ENCODE peak calls at places on chromosomes 4 and X, in four cellular contexts. R is GM06990, E is testis, D is GM23248. C is an unnamed sample. For H3K36me3, the result is how much of the 10 kb centered on the place peaks cover.

GRCh38 chr4:185811509-185812364 is at the start of gene SORBS2:
- DNase-seq in R (peak), E (peak), D (peak), C (peak)

GRCh38 chr4:48247142-48247877 is 22.3 kb downstream of the TEC start:
- DNase-seq in R (peak), E (no peak), D (peak), C (no peak)

GRCh38 chr4:139740531-139741041 is 75.0 kb downstream of the MGST2 start:
- DNase-seq in R (no peak), E (peak), D (peak), C (peak)

GRCh38 chr4:57053508-57053907 is 56.7 kb downstream of the IGFBP7 start:
- DNase-seq in R (no peak), E (no peak), D (peak), C (no peak)

GRCh38 chr4:65954416-65954815 is 284.1 kb upstream of the EPHA5 start:
- DNase-seq in R (no peak), E (no peak), D (no peak), C (no peak)

GRCh38 chr4:43369036-43369594 is 476.6 kb downstream of the GRXCR1 start:
- DNase-seq in R (no peak), E (no peak), D (no peak), C (no peak)

GRCh38 chr4:38591617-38592337 is 72.2 kb upstream of the KLF3 start:
- DNase-seq in R (no peak), E (no peak), D (peak), C (no peak)

GRCh38 chr4:8592366-8593267 is at the start of gene CPZ:
- DNase-seq in R (no peak), E (peak), D (peak), C (no peak)

GRCh38 chr4:108010167-108010566 is 20.5 kb downstream of the HADH start:
- DNase-seq in R (no peak), E (no peak), D (peak), C (no peak)

GRCh38 chrX:43750248-43750676 is 94.2 kb downstream of the MAOA start:
- DNase-seq in R (peak), E (peak), D (peak), C (no peak)

GRCh38 chrX:20595928-20596550 is 329.3 kb upstream of the RPS6KA3 start:
- DNase-seq in R (no peak), E (no peak), D (peak), C (no peak)

GRCh38 chrX:1486177-1486576 is 33.5 kb upstream of the ASMTL start:
- DNase-seq in R (no peak), E (no peak), D (no peak), C (no peak)

GRCh38 chrX:43758044-43758443 is 101.9 kb downstream of the MAOA start:
- DNase-seq in R (no peak), E (no peak), D (no peak), C (no peak)

DNA sequence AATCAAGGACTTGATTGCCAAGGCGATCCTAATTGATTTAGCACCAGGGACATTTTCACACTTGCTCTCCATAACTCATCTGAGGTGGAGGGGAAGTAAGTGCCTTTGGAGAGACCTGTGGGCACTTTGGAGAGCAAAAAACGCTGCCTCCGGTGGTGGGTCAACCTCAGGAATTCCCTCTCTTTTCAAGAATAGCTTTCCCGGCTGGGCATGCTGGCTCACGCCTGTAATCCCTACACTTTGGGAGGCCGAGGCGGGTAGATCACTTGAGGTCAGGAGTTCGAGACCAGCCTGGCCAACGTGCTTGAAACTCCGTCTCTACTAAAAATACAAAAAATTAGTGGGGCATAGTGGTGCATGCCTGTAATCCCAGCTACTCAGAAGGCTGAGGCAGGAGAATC is 49.2 kb downstream of the PRPS1 start:
- DNase-seq in R (no peak), E (no peak), D (peak), C (peak)
- H3K4me3 ChIP-seq in R (no peak), E (no peak), D (peak), C (peak)

GRCh38 chr4:44701037-44701436 is 22.8 kb downstream of the GUF1 start:
- DNase-seq in R (no peak), E (no peak), D (no peak), C (no peak)

GRCh38 chr4:44700427-44700826 is 22.2 kb downstream of the GUF1 start:
- DNase-seq in R (no peak), E (no peak), D (no peak), C (no peak)

GRCh38 chr4:44704673-44705072 is 21.7 kb downstream of the GNPDA2 start:
- DNase-seq in R (no peak), E (no peak), D (no peak), C (no peak)
- H3K36me3 ChIP-seq in R (under half), E (under half), D (under half), C (under half)

GRCh38 chrX:56232221-56233082 is at the start of gene KLF8:
- DNase-seq in R (peak), E (peak), D (peak), C (peak)

GRCh38 chrX:56233100-56233499 is 944 bp downstream of the KLF8 start:
- DNase-seq in R (no peak), E (peak), D (peak), C (no peak)

GRCh38 chrX:56228914-56229313 is 3.2 kb upstream of the KLF8 start:
- DNase-seq in R (no peak), E (peak), D (peak), C (no peak)

GRCh38 chrX:56231706-56232105 is 450 bp upstream of the KLF8 start:
- DNase-seq in R (no peak), E (no peak), D (no peak), C (no peak)

DNA sequence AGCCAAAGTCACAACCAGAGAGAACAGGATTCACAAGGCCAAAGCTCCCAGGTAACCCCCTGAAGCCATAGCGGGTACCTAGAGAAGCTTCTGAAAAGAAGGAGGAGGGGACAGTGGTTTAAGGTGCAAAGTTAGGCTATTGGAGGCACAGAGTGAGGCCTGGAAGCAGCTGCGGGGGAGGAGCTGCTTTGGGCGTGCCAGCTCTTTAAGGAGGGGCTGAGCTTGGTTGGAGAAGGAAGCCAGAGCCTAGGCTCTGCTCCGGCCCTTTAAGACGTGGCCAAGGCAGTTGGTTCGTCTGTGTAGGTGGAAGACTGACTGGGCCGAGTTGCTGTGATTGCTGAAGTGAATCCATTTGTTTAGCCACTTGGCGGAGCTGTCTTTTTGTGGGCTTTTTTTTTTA is 1.5 kb downstream of the KLF8 start:
- DNase-seq in R (no peak), E (peak), D (peak), C (peak)
- H3K4me3 ChIP-seq in R (peak), E (peak), D (peak), C (peak)

DNA sequence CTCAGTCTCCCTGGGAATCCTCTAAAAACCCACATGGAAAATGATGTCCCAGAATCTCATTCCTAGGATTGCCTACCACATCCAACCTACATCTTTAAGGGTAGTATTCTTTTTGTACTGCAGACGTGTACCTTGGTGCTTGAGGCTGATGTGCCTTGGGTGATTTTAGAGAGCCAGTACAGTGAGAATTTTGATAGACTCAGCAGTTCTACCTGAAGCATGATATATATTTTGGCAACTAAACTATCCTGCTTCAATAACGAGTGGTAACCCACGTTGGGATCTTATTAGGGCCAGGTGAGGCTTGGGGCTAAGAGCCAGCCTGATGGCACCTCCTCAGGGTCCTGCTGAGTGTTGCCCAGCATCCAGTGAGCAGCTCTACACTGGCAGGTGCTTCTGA is 140.4 kb downstream of the ZNF518B start:
- DNase-seq in R (no peak), E (no peak), D (no peak), C (no peak)
- H3K36me3 ChIP-seq in R (under half), E (under half), D (under half), C (under half)

GRCh38 chr4:164350086-164350485 is 403.8 kb upstream of the SMIM31 start:
- DNase-seq in R (no peak), E (no peak), D (no peak), C (no peak)
- H3K4me3 ChIP-seq in R (no peak), E (no peak), D (no peak), C (no peak)